ENCODE peak calls at places on chromosomes 4 and X, in nine cellular contexts. One of them, this sample, is unnamed.

GRCh38 chr4:8613421-8614364 is 21.1 kb downstream of the CPZ start:
- DNase-seq in HCT116: no peak
- DNase-seq in hepatocyte: no peak
- DNase-seq in PC-3: no peak
- DNase-seq in MM.1S: no peak
- DNase-seq in GM23338: no peak
- DNase-seq in H1: no peak
- DNase-seq in A673: no peak
- DNase-seq in fibroblast of lung: no peak
- DNase-seq in this sample: no peak

GRCh38 chrX:133444952-133445831 is 29.9 kb upstream of the GPC4 start:
- DNase-seq in HCT116: peak
- DNase-seq in hepatocyte: peak
- DNase-seq in PC-3: peak
- DNase-seq in MM.1S: peak
- DNase-seq in GM23338: peak
- DNase-seq in H1: no peak
- DNase-seq in A673: peak
- DNase-seq in fibroblast of lung: peak
- DNase-seq in this sample: no peak

GRCh38 chrX:148426467-148426866 is 74.0 kb upstream of the AFF2 start:
- DNase-seq in HCT116: no peak
- DNase-seq in hepatocyte: no peak
- DNase-seq in PC-3: no peak
- DNase-seq in MM.1S: no peak
- DNase-seq in GM23338: peak
- DNase-seq in H1: no peak
- DNase-seq in A673: no peak
- DNase-seq in fibroblast of lung: no peak
- DNase-seq in this sample: no peak

GRCh38 chr4:128776794-128777216 is 32.7 kb upstream of the JADE1 start:
- DNase-seq in HCT116: no peak
- DNase-seq in hepatocyte: peak
- DNase-seq in PC-3: peak
- DNase-seq in MM.1S: no peak
- DNase-seq in GM23338: no peak
- DNase-seq in H1: no peak
- DNase-seq in A673: peak
- DNase-seq in fibroblast of lung: peak
- DNase-seq in this sample: peak

GRCh38 chr4:110503588-110504435 is 27.9 kb downstream of the ENPEP start:
- DNase-seq in HCT116: no peak
- DNase-seq in hepatocyte: no peak
- DNase-seq in PC-3: no peak
- DNase-seq in MM.1S: peak
- DNase-seq in GM23338: no peak
- DNase-seq in H1: no peak
- DNase-seq in A673: peak
- DNase-seq in fibroblast of lung: peak
- DNase-seq in this sample: no peak

GRCh38 chr4:128338634-128339355 is 51.2 kb upstream of the PGRMC2 start:
- DNase-seq in HCT116: no peak
- DNase-seq in hepatocyte: no peak
- DNase-seq in PC-3: peak
- DNase-seq in MM.1S: no peak
- DNase-seq in GM23338: no peak
- DNase-seq in H1: no peak
- DNase-seq in A673: no peak
- DNase-seq in fibroblast of lung: peak
- DNase-seq in this sample: peak

GRCh38 chr4:40199999-40200880 is 3.4 kb downstream of the RHOH start:
- DNase-seq in HCT116: no peak
- DNase-seq in hepatocyte: no peak
- DNase-seq in PC-3: no peak
- DNase-seq in MM.1S: peak
- DNase-seq in GM23338: no peak
- DNase-seq in H1: no peak
- DNase-seq in A673: peak
- DNase-seq in fibroblast of lung: no peak
- DNase-seq in this sample: no peak

GRCh38 chr4:44157611-44158277 is 290.9 kb downstream of the KCTD8 start:
- DNase-seq in HCT116: no peak
- DNase-seq in hepatocyte: peak
- DNase-seq in PC-3: peak
- DNase-seq in MM.1S: no peak
- DNase-seq in GM23338: no peak
- DNase-seq in H1: no peak
- DNase-seq in A673: no peak
- DNase-seq in fibroblast of lung: peak
- DNase-seq in this sample: peak

GRCh38 chrX:56763556-56764152 is 34.6 kb downstream of the NBDY start:
- DNase-seq in HCT116: no peak
- DNase-seq in hepatocyte: no peak
- DNase-seq in PC-3: no peak
- DNase-seq in MM.1S: peak
- DNase-seq in GM23338: peak
- DNase-seq in H1: peak
- DNase-seq in A673: peak
- DNase-seq in fibroblast of lung: no peak
- DNase-seq in this sample: no peak

GRCh38 chr4:187380181-187380581 is 615.4 kb upstream of the ZFP42 start:
- DNase-seq in HCT116: peak
- DNase-seq in hepatocyte: peak
- DNase-seq in PC-3: peak
- DNase-seq in MM.1S: peak
- DNase-seq in GM23338: peak
- DNase-seq in H1: peak
- DNase-seq in A673: peak
- DNase-seq in fibroblast of lung: peak
- DNase-seq in this sample: no peak

GRCh38 chr4:150699599-150699998 is 117.6 kb downstream of the MAB21L2 start:
- DNase-seq in HCT116: no peak
- DNase-seq in hepatocyte: no peak
- DNase-seq in PC-3: peak
- DNase-seq in MM.1S: no peak
- DNase-seq in GM23338: no peak
- DNase-seq in H1: no peak
- DNase-seq in A673: no peak
- DNase-seq in fibroblast of lung: no peak
- DNase-seq in this sample: no peak

GRCh38 chr4:174764105-174764729 is 64.8 kb downstream of the GLRA3 start:
- DNase-seq in HCT116: peak
- DNase-seq in hepatocyte: peak
- DNase-seq in PC-3: peak
- DNase-seq in MM.1S: peak
- DNase-seq in GM23338: peak
- DNase-seq in H1: no peak
- DNase-seq in A673: peak
- DNase-seq in fibroblast of lung: peak
- DNase-seq in this sample: peak

GRCh38 chr4:94826206-94826605 is 68.5 kb downstream of the BMPR1B start:
- DNase-seq in HCT116: no peak
- DNase-seq in hepatocyte: no peak
- DNase-seq in PC-3: no peak
- DNase-seq in MM.1S: no peak
- DNase-seq in GM23338: no peak
- DNase-seq in H1: no peak
- DNase-seq in A673: peak
- DNase-seq in fibroblast of lung: no peak
- DNase-seq in this sample: peak

GRCh38 chr4:72302981-72303704 is 265.9 kb downstream of the ADAMTS3 start:
- DNase-seq in HCT116: peak
- DNase-seq in hepatocyte: peak
- DNase-seq in PC-3: peak
- DNase-seq in MM.1S: peak
- DNase-seq in GM23338: peak
- DNase-seq in H1: peak
- DNase-seq in A673: peak
- DNase-seq in fibroblast of lung: peak
- DNase-seq in this sample: peak

GRCh38 chr4:137310156-137310555 is 222.1 kb downstream of the PCDH18 start:
- DNase-seq in HCT116: no peak
- DNase-seq in hepatocyte: no peak
- DNase-seq in PC-3: no peak
- DNase-seq in MM.1S: no peak
- DNase-seq in GM23338: no peak
- DNase-seq in H1: no peak
- DNase-seq in A673: peak
- DNase-seq in fibroblast of lung: no peak
- DNase-seq in this sample: no peak

GRCh38 chrX:42530027-42530426 is 247.9 kb downstream of the PPP1R2C start:
- DNase-seq in HCT116: no peak
- DNase-seq in hepatocyte: peak
- DNase-seq in PC-3: peak
- DNase-seq in MM.1S: no peak
- DNase-seq in GM23338: peak
- DNase-seq in H1: no peak
- DNase-seq in A673: no peak
- DNase-seq in fibroblast of lung: peak
- DNase-seq in this sample: no peak

GRCh38 chrX:15646543-15646942 is 18.1 kb downstream of the CLTRN start:
- DNase-seq in HCT116: no peak
- DNase-seq in hepatocyte: no peak
- DNase-seq in PC-3: no peak
- DNase-seq in MM.1S: no peak
- DNase-seq in GM23338: no peak
- DNase-seq in H1: no peak
- DNase-seq in A673: no peak
- DNase-seq in fibroblast of lung: no peak
- DNase-seq in this sample: no peak

GRCh38 chrX:101415180-101416130 is 7.4 kb downstream of the HNRNPH2 start:
- DNase-seq in HCT116: no peak
- DNase-seq in hepatocyte: peak
- DNase-seq in PC-3: peak
- DNase-seq in MM.1S: peak
- DNase-seq in GM23338: peak
- DNase-seq in H1: no peak
- DNase-seq in A673: peak
- DNase-seq in fibroblast of lung: peak
- DNase-seq in this sample: peak

GRCh38 chr4:168631241-168632151 is 134.6 kb downstream of the PALLD start:
- DNase-seq in HCT116: no peak
- DNase-seq in hepatocyte: peak
- DNase-seq in PC-3: peak
- DNase-seq in MM.1S: no peak
- DNase-seq in GM23338: peak
- DNase-seq in H1: peak
- DNase-seq in A673: peak
- DNase-seq in fibroblast of lung: peak
- DNase-seq in this sample: peak

GRCh38 chr4:42347076-42347475 is 50.2 kb upstream of the SHISA3 start:
- DNase-seq in HCT116: no peak
- DNase-seq in hepatocyte: no peak
- DNase-seq in PC-3: no peak
- DNase-seq in MM.1S: no peak
- DNase-seq in GM23338: no peak
- DNase-seq in H1: no peak
- DNase-seq in A673: no peak
- DNase-seq in fibroblast of lung: no peak
- DNase-seq in this sample: no peak

GRCh38 chr4:128322986-128323385 is 35.4 kb upstream of the PGRMC2 start:
- DNase-seq in HCT116: no peak
- DNase-seq in hepatocyte: peak
- DNase-seq in PC-3: peak
- DNase-seq in MM.1S: no peak
- DNase-seq in GM23338: no peak
- DNase-seq in H1: no peak
- DNase-seq in A673: no peak
- DNase-seq in fibroblast of lung: no peak
- DNase-seq in this sample: peak

DNA sequence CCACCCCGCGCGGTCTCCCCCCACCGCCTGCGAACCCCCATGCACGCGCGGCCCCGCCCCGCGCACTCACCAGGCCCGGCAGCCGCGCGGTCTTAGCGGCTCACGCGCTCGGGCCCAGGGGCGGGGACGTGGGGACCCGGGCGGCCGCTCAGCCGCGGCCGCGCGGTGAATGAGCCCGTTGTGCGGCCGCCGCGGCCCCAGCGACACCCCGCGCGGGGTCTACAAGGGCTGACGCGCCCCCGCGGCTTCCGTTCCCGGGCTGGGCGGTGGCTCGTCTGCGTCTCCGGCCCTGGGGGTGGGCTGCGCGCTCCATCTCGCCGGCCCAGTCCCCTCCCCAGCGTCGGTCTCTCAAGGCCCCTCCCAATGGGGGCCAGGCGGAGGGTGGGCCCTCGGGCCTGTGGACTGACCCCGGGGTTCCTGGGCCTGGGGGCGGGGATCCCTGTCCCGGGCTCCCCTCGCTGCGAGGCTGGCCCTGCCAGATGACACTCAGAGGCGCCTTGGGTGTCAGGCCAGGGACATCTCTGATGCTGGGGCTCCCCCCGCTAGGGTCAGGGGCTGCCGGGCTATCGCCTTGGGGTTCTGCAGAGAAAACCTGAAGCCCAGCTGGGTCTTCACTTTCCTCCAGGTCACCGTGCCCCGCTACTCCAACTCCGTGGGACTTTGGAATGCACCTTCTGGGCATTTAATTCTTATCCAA is 4.3 kb upstream of the SLC26A1 start:
- DNase-seq in HCT116: no peak
- DNase-seq in hepatocyte: peak
- DNase-seq in PC-3: peak
- DNase-seq in MM.1S: no peak
- DNase-seq in GM23338: peak
- DNase-seq in H1: no peak
- DNase-seq in A673: no peak
- DNase-seq in fibroblast of lung: no peak
- DNase-seq in this sample: no peak
- TF ChIP-seq EZH2 in HCT116: no peak
- TF ChIP-seq EZH2 in hepatocyte: no peak
- TF ChIP-seq EZH2 in PC-3: no peak
- TF ChIP-seq EZH2 in MM.1S: no peak
- TF ChIP-seq EZH2 in GM23338: peak
- TF ChIP-seq EZH2 in H1: peak
- TF ChIP-seq EZH2 in A673: no peak
- TF ChIP-seq EZH2 in fibroblast of lung: peak
- TF ChIP-seq EZH2 in this sample: peak

GRCh38 chrX:41449615-41450014 is 2.5 kb downstream of the NYX start:
- DNase-seq in HCT116: no peak
- DNase-seq in hepatocyte: no peak
- DNase-seq in PC-3: peak
- DNase-seq in MM.1S: peak
- DNase-seq in GM23338: no peak
- DNase-seq in H1: no peak
- DNase-seq in A673: peak
- DNase-seq in fibroblast of lung: peak
- DNase-seq in this sample: peak
- H3K27ac ChIP-seq in HCT116: no peak
- H3K27ac ChIP-seq in hepatocyte: no peak
- H3K27ac ChIP-seq in PC-3: no peak
- H3K27ac ChIP-seq in MM.1S: peak
- H3K27ac ChIP-seq in GM23338: no peak
- H3K27ac ChIP-seq in H1: no peak
- H3K27ac ChIP-seq in A673: no peak
- H3K27ac ChIP-seq in fibroblast of lung: no peak
- H3K27ac ChIP-seq in this sample: no peak

GRCh38 chrX:153546386-153546785 is 28.9 kb downstream of the ATP2B3 start:
- DNase-seq in HCT116: no peak
- DNase-seq in hepatocyte: no peak
- DNase-seq in PC-3: no peak
- DNase-seq in MM.1S: no peak
- DNase-seq in GM23338: no peak
- DNase-seq in H1: no peak
- DNase-seq in A673: no peak
- DNase-seq in fibroblast of lung: no peak
- DNase-seq in this sample: no peak
- TF ChIP-seq EZH2 in HCT116: no peak
- TF ChIP-seq EZH2 in hepatocyte: no peak
- TF ChIP-seq EZH2 in PC-3: no peak
- TF ChIP-seq EZH2 in MM.1S: no peak
- TF ChIP-seq EZH2 in GM23338: no peak
- TF ChIP-seq EZH2 in H1: no peak
- TF ChIP-seq EZH2 in A673: no peak
- TF ChIP-seq EZH2 in fibroblast of lung: no peak
- TF ChIP-seq EZH2 in this sample: no peak

GRCh38 chr4:2932951-2933565 is 30.1 kb downstream of the NOP14 start:
- DNase-seq in HCT116: no peak
- DNase-seq in hepatocyte: no peak
- DNase-seq in PC-3: no peak
- DNase-seq in MM.1S: no peak
- DNase-seq in GM23338: no peak
- DNase-seq in H1: no peak
- DNase-seq in A673: no peak
- DNase-seq in fibroblast of lung: no peak
- DNase-seq in this sample: no peak
- H3K27ac ChIP-seq in HCT116: peak
- H3K27ac ChIP-seq in hepatocyte: peak
- H3K27ac ChIP-seq in PC-3: no peak
- H3K27ac ChIP-seq in MM.1S: no peak
- H3K27ac ChIP-seq in GM23338: no peak
- H3K27ac ChIP-seq in H1: no peak
- H3K27ac ChIP-seq in A673: peak
- H3K27ac ChIP-seq in fibroblast of lung: peak
- H3K27ac ChIP-seq in this sample: no peak

This sample was measured in endothelial cell of umbilical vein.